ENCODE peak calls at places on chromosomes 1 and 21, in nine cellular contexts. H is body of pancreas; X is effector memory CD4-positive, alpha-beta T cell; L is bronchial epithelial cell; S is aorta; U is small intestine; Y is trophoblast cell; K is GM23248; D is CD8-positive, alpha-beta T cell. A is an unnamed sample. For H3K36me3 and H3K27me3, the result is how much of the 10 kb centered on the place peaks cover.

GRCh38 chr21:39630191-39630591 is 17.5 kb downstream of the B3GALT5 start:
- DNase-seq in H (no peak), X (no peak), L (no peak), S (no peak), U (no peak), Y (no peak), K (peak), D (no peak), A (no peak)

GRCh38 chr1:115828101-115829022 is 12.6 kb downstream of the NHLH2 start:
- DNase-seq in H (peak), X (no peak), L (no peak), S (peak), U (no peak), Y (peak), K (peak), D (peak), A (peak)

GRCh38 chr1:234322979-234323378 is 50.3 kb upstream of the COA6 start:
- DNase-seq in H (peak), X (peak), L (peak), S (peak), U (peak), Y (peak), K (peak), D (peak), A (no peak)

GRCh38 chr1:8862528-8862927 is 16.0 kb downstream of the ENO1 start:
- DNase-seq in H (no peak), X (no peak), L (no peak), S (no peak), U (no peak), Y (peak), K (peak), D (peak), A (no peak)

GRCh38 chr1:183731151-183731550 is 73.8 kb upstream of the RGL1 start:
- DNase-seq in H (no peak), X (no peak), L (no peak), S (no peak), U (no peak), Y (no peak), K (no peak), D (no peak), A (no peak)

GRCh38 chr1:234544094-234544579 is 65.2 kb upstream of the TARBP1 start:
- DNase-seq in H (peak), X (peak), L (peak), S (peak), U (peak), Y (peak), K (peak), D (peak), A (no peak)

GRCh38 chr21:32386195-32386870 is 6.5 kb downstream of the URB1 start:
- DNase-seq in H (peak), X (no peak), L (peak), S (peak), U (no peak), Y (no peak), K (peak), D (no peak), A (no peak)

GRCh38 chr1:212457740-212458338 is 25.1 kb downstream of the NENF start:
- DNase-seq in H (peak), X (no peak), L (peak), S (no peak), U (peak), Y (peak), K (peak), D (peak), A (no peak)

GRCh38 chr1:23555949-23556640 is 3.2 kb downstream of the ID3 start:
- DNase-seq in H (peak), X (no peak), L (peak), S (no peak), U (peak), Y (peak), K (peak), D (peak), A (no peak)

GRCh38 chr1:243260221-243260880 is 4.5 kb downstream of the SDCCAG8 start:
- DNase-seq in H (no peak), X (no peak), L (peak), S (no peak), U (no peak), Y (peak), K (no peak), D (no peak), A (no peak)

GRCh38 chr1:116131170-116131569 is 20.0 kb downstream of the MAB21L3 start:
- DNase-seq in H (no peak), X (no peak), L (no peak), S (no peak), U (no peak), Y (no peak), K (no peak), D (no peak), A (no peak)

GRCh38 chr1:235341334-235341733 is 13.0 kb downstream of the GGPS1 start:
- DNase-seq in H (no peak), X (no peak), L (no peak), S (no peak), U (no peak), Y (no peak), K (no peak), D (no peak), A (no peak)

GRCh38 chr1:41891403-41891896 is 27.3 kb downstream of the HIVEP3 start:
- DNase-seq in H (peak), X (peak), L (peak), S (peak), U (peak), Y (peak), K (peak), D (peak), A (peak)

GRCh38 chr1:176118985-176119384 is 88.1 kb downstream of the COP1 start:
- DNase-seq in H (no peak), X (no peak), L (no peak), S (no peak), U (no peak), Y (peak), K (peak), D (no peak), A (no peak)

GRCh38 chr1:55337801-55338447 is 122.8 kb upstream of the USP24 start:
- DNase-seq in H (no peak), X (no peak), L (peak), S (no peak), U (peak), Y (peak), K (peak), D (no peak), A (no peak)

GRCh38 chr1:94539496-94539895 is 2.1 kb downstream of the F3 start:
- DNase-seq in H (no peak), X (no peak), L (peak), S (no peak), U (peak), Y (no peak), K (peak), D (no peak), A (no peak)

GRCh38 chr1:66850989-66851388 is 49.9 kb upstream of the INSL5 start:
- DNase-seq in H (no peak), X (no peak), L (no peak), S (no peak), U (no peak), Y (no peak), K (no peak), D (no peak), A (no peak)

GRCh38 chr1:157515709-157516108 is 36.6 kb downstream of the FCRL5 start:
- DNase-seq in H (no peak), X (no peak), L (no peak), S (no peak), U (no peak), Y (no peak), K (no peak), D (no peak), A (no peak)

GRCh38 chr1:206461602-206462455 is 8.4 kb upstream of the IKBKE start:
- DNase-seq in H (peak), X (peak), L (peak), S (peak), U (peak), Y (peak), K (peak), D (peak), A (peak)

GRCh38 chr1:26536081-26536480 is 6.5 kb downstream of the RPS6KA1 start:
- DNase-seq in H (no peak), X (no peak), L (no peak), S (no peak), U (no peak), Y (no peak), K (no peak), D (no peak), A (no peak)

GRCh38 chr1:221381858-221382623 is 359.8 kb downstream of the DUSP10 start:
- DNase-seq in H (no peak), X (no peak), L (no peak), S (no peak), U (no peak), Y (no peak), K (peak), D (no peak), A (no peak)

GRCh38 chr1:51325878-51326755 is 4.2 kb downstream of the TTC39A start:
- DNase-seq in H (no peak), X (no peak), L (no peak), S (no peak), U (no peak), Y (peak), K (no peak), D (no peak), A (no peak)

GRCh38 chr1:30807318-30808066 is 49.9 kb upstream of the LAPTM5 start:
- DNase-seq in H (no peak), X (no peak), L (no peak), S (no peak), U (no peak), Y (no peak), K (peak), D (no peak), A (no peak)

GRCh38 chr1:155002479-155003226 is at the start of gene ZBTB7B:
- DNase-seq in H (peak), X (no peak), L (no peak), S (peak), U (no peak), Y (peak), K (peak), D (no peak), A (no peak)

GRCh38 chr1:94050263-94050662 is 70.7 kb downstream of the ABCA4 start:
- DNase-seq in H (no peak), X (no peak), L (peak), S (no peak), U (no peak), Y (peak), K (peak), D (no peak), A (no peak)

GRCh38 chr1:64087768-64088167 is 115.7 kb upstream of the UBE2U start:
- DNase-seq in H (no peak), X (no peak), L (peak), S (no peak), U (no peak), Y (no peak), K (peak), D (no peak), A (no peak)

GRCh38 chr1:184771190-184771691 is 16.6 kb upstream of the EDEM3 start:
- DNase-seq in H (peak), X (no peak), L (no peak), S (no peak), U (peak), Y (no peak), K (no peak), D (no peak), A (no peak)

GRCh38 chr21:39346671-39347327 is 2.1 kb downstream of the HMGN1 start:
- DNase-seq in H (no peak), X (no peak), L (no peak), S (no peak), U (peak), Y (no peak), K (no peak), D (no peak), A (no peak)

GRCh38 chr1:3837200-3837599 is 19.8 kb downstream of the CEP104 start:
- DNase-seq in H (no peak), X (no peak), L (no peak), S (peak), U (no peak), Y (no peak), K (no peak), D (no peak), A (no peak)

GRCh38 chr1:3834701-3835100 is 22.3 kb downstream of the CEP104 start:
- DNase-seq in H (no peak), X (no peak), L (no peak), S (peak), U (no peak), Y (no peak), K (no peak), D (no peak), A (no peak)

GRCh38 chr1:3836421-3836820 is 20.6 kb downstream of the CEP104 start:
- DNase-seq in H (no peak), X (no peak), L (no peak), S (no peak), U (no peak), Y (no peak), K (no peak), D (no peak), A (no peak)

GRCh38 chr1:3838788-3839187 is 18.2 kb downstream of the CEP104 start:
- DNase-seq in H (no peak), X (no peak), L (no peak), S (no peak), U (no peak), Y (no peak), K (no peak), D (no peak), A (no peak)

GRCh38 chr1:3837685-3838084 is 19.3 kb downstream of the CEP104 start:
- DNase-seq in H (no peak), X (no peak), L (no peak), S (peak), U (no peak), Y (no peak), K (no peak), D (no peak), A (no peak)
- H3K36me3 ChIP-seq in H (under half), X (half or more), L (under half), S (under half), U (under half), Y (under half), K (under half), D (under half), A (under half)

DNA sequence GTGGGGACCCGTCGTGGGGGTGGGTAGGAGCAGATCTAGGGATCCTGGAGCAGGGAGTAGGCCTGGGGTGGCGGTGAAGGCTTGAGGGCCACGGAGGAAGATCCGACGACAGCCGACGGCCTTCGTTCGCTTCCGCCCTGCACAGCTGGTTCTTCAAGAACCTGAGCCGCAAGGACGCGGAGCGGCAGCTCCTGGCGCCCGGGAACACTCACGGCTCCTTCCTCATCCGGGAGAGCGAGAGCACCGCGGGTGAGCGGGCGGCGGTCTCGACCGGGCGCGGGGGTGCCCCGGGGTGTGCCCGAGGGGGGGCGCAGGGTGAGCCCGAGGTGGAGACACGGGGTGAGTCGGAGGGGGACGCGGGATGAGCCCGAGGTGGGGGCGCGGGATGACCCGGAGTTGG is 16.5 kb upstream of the HDAC1 start:
- DNase-seq in H (no peak), X (no peak), L (peak), S (no peak), U (peak), Y (peak), K (peak), D (no peak), A (no peak)
- H3K27me3 ChIP-seq in H (under half), X (under half), L (under half), S (under half), U (under half), Y (under half), K (under half), D (under half), A (under half)

GRCh38 chr1:222623458-222623857 is 5.6 kb downstream of the MIA3 start:
- DNase-seq in H (no peak), X (no peak), L (no peak), S (no peak), U (no peak), Y (no peak), K (no peak), D (no peak), A (no peak)
- H3K36me3 ChIP-seq in H (under half), X (under half), L (under half), S (under half), U (under half), Y (under half), K (under half), D (under half), A (under half)

DNA sequence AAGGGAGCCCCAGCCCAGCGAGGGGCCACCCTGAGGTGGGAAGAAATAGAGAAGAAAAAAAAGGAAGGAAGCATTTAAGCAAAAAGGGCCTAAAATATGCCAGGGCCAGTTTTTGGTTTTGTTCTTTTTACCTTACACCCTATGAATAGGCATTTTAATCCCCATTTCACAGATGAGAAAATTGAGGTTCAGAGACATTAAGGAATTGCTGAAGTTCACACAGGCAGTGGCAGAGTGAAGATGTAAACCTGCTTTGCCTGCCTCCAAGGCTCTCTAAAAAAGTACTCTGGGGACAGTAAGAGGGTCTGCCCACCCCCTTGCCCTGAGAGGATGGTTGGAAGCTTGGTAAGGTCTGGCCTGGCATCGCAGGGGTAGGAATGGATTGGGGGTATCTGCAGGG is 19.8 kb downstream of the RAP1GAP start:
- DNase-seq in H (no peak), X (no peak), L (no peak), S (no peak), U (no peak), Y (no peak), K (no peak), D (no peak), A (no peak)
- H3K27me3 ChIP-seq in H (under half), X (under half), L (under half), S (under half), U (under half), Y (under half), K (under half), D (under half), A (under half)

GRCh38 chr1:226474443-226475111 is 66.7 kb upstream of the PARP1 start:
- DNase-seq in H (no peak), X (no peak), L (no peak), S (no peak), U (no peak), Y (no peak), K (no peak), D (no peak), A (no peak)

GRCh38 chr1:226474041-226474440 is 66.1 kb upstream of the PARP1 start:
- DNase-seq in H (no peak), X (no peak), L (no peak), S (no peak), U (no peak), Y (no peak), K (no peak), D (no peak), A (no peak)

GRCh38 chr1:226476066-226476465 is 68.2 kb upstream of the PARP1 start:
- DNase-seq in H (no peak), X (no peak), L (no peak), S (no peak), U (no peak), Y (no peak), K (no peak), D (no peak), A (no peak)

GRCh38 chr1:226476657-226477319 is 68.9 kb upstream of the PARP1 start:
- DNase-seq in H (no peak), X (no peak), L (peak), S (no peak), U (no peak), Y (no peak), K (peak), D (no peak), A (no peak)

DNA sequence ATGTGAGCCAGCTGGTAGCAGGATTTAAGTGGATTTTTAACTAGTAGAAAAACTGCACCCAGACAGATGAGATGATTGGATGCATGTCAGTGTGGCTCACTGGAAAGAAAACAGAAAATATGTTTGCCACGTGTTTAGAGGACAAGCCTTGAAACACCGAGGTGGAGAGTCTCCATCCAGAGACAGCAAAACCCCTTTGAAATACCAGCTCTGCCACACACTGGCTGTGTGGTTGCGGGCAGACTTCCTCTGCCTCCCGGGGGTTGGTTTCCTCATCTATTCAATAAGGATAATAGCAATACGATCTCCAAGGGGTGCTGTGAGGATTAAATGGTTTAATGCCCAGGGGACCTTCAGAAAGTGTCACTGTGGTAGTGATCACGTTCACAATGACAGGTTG is 67.2 kb upstream of the PARP1 start:
- DNase-seq in H (no peak), X (no peak), L (no peak), S (no peak), U (no peak), Y (no peak), K (no peak), D (no peak), A (no peak)
- H3K36me3 ChIP-seq in H (under half), X (under half), L (under half), S (under half), U (under half), Y (under half), K (under half), D (under half), A (under half)

GRCh38 chr1:156433032-156433431 is 64.0 kb downstream of the RHBG start:
- DNase-seq in H (no peak), X (no peak), L (no peak), S (no peak), U (no peak), Y (no peak), K (no peak), D (no peak), A (no peak)

GRCh38 chr1:156432109-156433018 is 63.4 kb downstream of the RHBG start:
- DNase-seq in H (no peak), X (no peak), L (no peak), S (no peak), U (no peak), Y (no peak), K (no peak), D (no peak), A (no peak)

GRCh38 chr1:156434976-156435550 is 65.5 kb downstream of the MEF2D start:
- DNase-seq in H (no peak), X (no peak), L (no peak), S (no peak), U (no peak), Y (no peak), K (no peak), D (no peak), A (no peak)

GRCh38 chr1:156431366-156432108 is 62.5 kb downstream of the RHBG start:
- DNase-seq in H (no peak), X (no peak), L (no peak), S (no peak), U (no peak), Y (no peak), K (no peak), D (no peak), A (no peak)

GRCh38 chr1:156433602-156434001 is 64.6 kb downstream of the RHBG start:
- DNase-seq in H (no peak), X (no peak), L (no peak), S (no peak), U (no peak), Y (no peak), K (no peak), D (no peak), A (no peak)
- H3K27me3 ChIP-seq in H (under half), X (half or more), L (half or more), S (under half), U (under half), Y (half or more), K (half or more), D (half or more), A (half or more)

A was measured in CD8-positive, alpha-beta memory T cell.